ENCODE peak calls at places on chromosomes 5 and 9, in six cellular contexts. O is endothelial cell of umbilical vein, Y is cardiac fibroblast, P is SK-N-SH, A is AG04449, D is GM23338. S is an unnamed sample.
A peak's percentile ranks its signal among the peaks of the same experiment; 100 is the strongest.

GRCh38 chr5:138230981-138231589 is 18.0 kb upstream of the CDC23 start:
- DNase-seq in O (peak; percentile 44), Y (peak; percentile 71), P (no peak), A (no peak), D (no peak), S (peak; percentile 68)

GRCh38 chr5:6525910-6526309 is 77.3 kb downstream of the UBE2QL1 start:
- DNase-seq in O (peak; percentile 14), Y (peak; percentile 1), P (peak; percentile 77), A (no peak), D (peak; percentile 67), S (peak; percentile 1)

GRCh38 chr9:78406146-78406545 is 109.2 kb downstream of the PSAT1 start:
- DNase-seq in O (no peak), Y (no peak), P (no peak), A (no peak), D (peak; percentile 16), S (no peak)

GRCh38 chr5:64158827-64159226 is 6.8 kb upstream of the RNF180 start:
- DNase-seq in O (no peak), Y (no peak), P (no peak), A (no peak), D (no peak), S (no peak)

GRCh38 chr5:135400866-135401265 is 1.8 kb upstream of the MACROH2A1 start:
- DNase-seq in O (no peak), Y (no peak), P (no peak), A (no peak), D (peak; percentile 29), S (no peak)

GRCh38 chr5:76642390-76643040 is 19.3 kb upstream of the F2RL2 start:
- DNase-seq in O (peak; percentile 82), Y (peak; percentile 36), P (no peak), A (no peak), D (no peak), S (peak; percentile 46)

GRCh38 chr5:138981606-138982005 is 106.5 kb upstream of the LRRTM2 start:
- DNase-seq in O (no peak), Y (peak; percentile 32), P (no peak), A (no peak), D (no peak), S (peak; percentile 18)

GRCh38 chr5:96861044-96861443 is 15.3 kb upstream of the ERAP2 start:
- DNase-seq in O (no peak), Y (no peak), P (no peak), A (no peak), D (no peak), S (no peak)

GRCh38 chr9:131608469-131609115 is 63.3 kb downstream of the PRRT1B start:
- DNase-seq in O (peak; percentile 85), Y (peak; percentile 92), P (no peak), A (peak; percentile 54), D (peak; percentile 89), S (peak; percentile 90)

GRCh38 chr5:36070687-36071571 is 4.2 kb upstream of the UGT3A2 start:
- DNase-seq in O (peak; percentile 20), Y (no peak), P (no peak), A (no peak), D (no peak), S (no peak)
- H3K4me3 ChIP-seq in O (no peak overlapping the region), Y (no peak overlapping the region), P (no peak overlapping the region), A (no peak overlapping the region), D (no peak overlapping the region), S (no peak overlapping the region)

DNA sequence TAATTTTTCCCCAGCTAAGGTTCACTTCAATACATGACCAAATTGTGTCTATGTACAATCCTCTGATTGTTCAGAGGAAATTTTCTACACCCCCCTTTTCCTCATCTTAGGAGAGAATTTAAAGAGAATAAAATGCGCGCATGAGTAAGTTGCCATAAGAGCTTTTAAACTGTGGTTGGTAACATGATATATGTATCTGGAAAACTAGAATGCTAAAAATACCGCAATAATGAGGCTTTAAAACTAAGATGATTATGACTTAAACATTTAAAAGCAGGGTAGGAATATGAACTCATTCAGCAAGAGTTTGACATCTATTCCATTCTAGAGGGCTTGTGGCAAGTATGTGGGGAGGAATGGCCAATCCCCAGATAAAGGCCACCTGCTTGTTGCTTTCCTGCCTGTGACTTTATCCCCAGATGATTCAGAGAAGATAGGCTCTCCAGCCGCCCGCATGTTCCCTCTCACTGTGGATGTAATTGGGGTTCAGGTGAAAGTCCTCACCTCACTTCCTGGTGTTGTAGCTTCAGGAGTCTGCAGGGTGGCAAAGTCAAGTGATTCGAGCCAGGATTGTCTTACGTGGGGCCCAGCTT is 26.5 kb upstream of the BASP1 start:
- DNase-seq in O (peak; percentile 58), Y (no peak), P (no peak), A (no peak), D (no peak), S (no peak)
- TF ChIP-seq CTCF in O (no peak), Y (no peak), P (no peak), A (no peak), D (no peak), S (no peak)

GRCh38 chr5:148807845-148808244 is 18.6 kb upstream of the ADRB2 start:
- DNase-seq in O (no peak), Y (no peak), P (no peak), A (no peak), D (no peak), S (no peak)
- H3K4me3 ChIP-seq in O (no peak overlapping the region), Y (no peak overlapping the region), P (no peak overlapping the region), A (no peak overlapping the region), D (no peak overlapping the region), S (no peak overlapping the region)

DNA sequence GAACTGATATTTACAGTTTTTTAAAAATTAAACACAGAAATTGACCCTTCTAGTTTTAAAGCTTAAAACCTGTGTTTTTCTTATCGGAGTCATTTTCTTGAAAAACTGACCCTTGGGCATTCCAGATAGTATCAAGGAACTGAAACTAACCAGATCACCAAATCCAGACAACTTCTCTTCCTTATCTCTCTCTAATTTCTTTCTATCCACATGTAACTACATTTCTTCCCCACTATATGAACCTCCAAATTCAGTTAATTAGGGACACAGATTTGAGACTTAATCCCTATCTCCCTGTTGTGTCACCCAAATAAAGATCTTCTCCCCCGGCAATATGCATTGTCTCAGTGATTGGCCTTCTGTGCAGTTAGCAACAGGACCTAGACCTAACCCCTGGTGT is 1643.0 kb upstream of the CDH6 start:
- DNase-seq in O (no peak), Y (no peak), P (peak; percentile 7), A (no peak), D (no peak), S (no peak)
- TF ChIP-seq CTCF in O (no peak), Y (no peak), P (no peak), A (no peak), D (no peak), S (no peak)

GRCh38 chr5:176810687-176811501 is 535 bp downstream of the UNC5A start:
- DNase-seq in O (no peak), Y (peak; percentile 12), P (peak; percentile 65), A (no peak), D (peak; percentile 62), S (peak; percentile 2)

GRCh38 chr5:176806137-176806536 is 4.2 kb upstream of the UNC5A start:
- DNase-seq in O (peak; percentile 16), Y (peak; percentile 19), P (no peak), A (no peak), D (peak; percentile 52), S (peak; percentile 45)

GRCh38 chr5:176812269-176813259 is 2.2 kb downstream of the UNC5A start:
- DNase-seq in O (peak; percentile 30), Y (peak; percentile 30), P (peak; percentile 91), A (no peak), D (peak; percentile 83), S (peak; percentile 27)

GRCh38 chr5:176810084-176810597 is at the start of gene UNC5A:
- DNase-seq in O (peak; percentile 16), Y (peak; percentile 50), P (peak; percentile 91), A (no peak), D (peak; percentile 74), S (peak; percentile 36)

GRCh38 chr5:176809544-176810083 is 745 bp upstream of the UNC5A start:
- DNase-seq in O (no peak), Y (no peak), P (no peak), A (no peak), D (peak; percentile 45), S (no peak)
- H3K4me3 ChIP-seq in O (no peak overlapping the region), Y (no peak overlapping the region), P (peak overlapping the region; percentile 16), A (no peak overlapping the region), D (peak overlapping the region; percentile 77), S (no peak overlapping the region)

GRCh38 chr9:116497081-116497480 is 190.0 kb upstream of the TRIM32 start:
- DNase-seq in O (no peak), Y (peak; percentile 49), P (no peak), A (no peak), D (peak; percentile 20), S (peak; percentile 33)
- TF ChIP-seq CTCF in O (no peak), Y (no peak), P (no peak), A (no peak), D (no peak), S (peak; percentile 10)

GRCh38 chr9:35790025-35790384 is 1.4 kb upstream of the NPR2 start:
- DNase-seq in O (no peak), Y (no peak), P (no peak), A (no peak), D (no peak), S (no peak)

GRCh38 chr9:35792044-35792813 is 838 bp downstream of the NPR2 start:
- DNase-seq in O (no peak), Y (no peak), P (no peak), A (no peak), D (no peak), S (no peak)

GRCh38 chr9:35791321-35791921 is at the start of gene NPR2:
- DNase-seq in O (peak; percentile 15), Y (peak; percentile 53), P (peak; percentile 71), A (no peak), D (peak; percentile 58), S (peak; percentile 30)

GRCh38 chr9:35789541-35789940 is 1.9 kb upstream of the NPR2 start:
- DNase-seq in O (no peak), Y (no peak), P (no peak), A (no peak), D (no peak), S (no peak)

DNA sequence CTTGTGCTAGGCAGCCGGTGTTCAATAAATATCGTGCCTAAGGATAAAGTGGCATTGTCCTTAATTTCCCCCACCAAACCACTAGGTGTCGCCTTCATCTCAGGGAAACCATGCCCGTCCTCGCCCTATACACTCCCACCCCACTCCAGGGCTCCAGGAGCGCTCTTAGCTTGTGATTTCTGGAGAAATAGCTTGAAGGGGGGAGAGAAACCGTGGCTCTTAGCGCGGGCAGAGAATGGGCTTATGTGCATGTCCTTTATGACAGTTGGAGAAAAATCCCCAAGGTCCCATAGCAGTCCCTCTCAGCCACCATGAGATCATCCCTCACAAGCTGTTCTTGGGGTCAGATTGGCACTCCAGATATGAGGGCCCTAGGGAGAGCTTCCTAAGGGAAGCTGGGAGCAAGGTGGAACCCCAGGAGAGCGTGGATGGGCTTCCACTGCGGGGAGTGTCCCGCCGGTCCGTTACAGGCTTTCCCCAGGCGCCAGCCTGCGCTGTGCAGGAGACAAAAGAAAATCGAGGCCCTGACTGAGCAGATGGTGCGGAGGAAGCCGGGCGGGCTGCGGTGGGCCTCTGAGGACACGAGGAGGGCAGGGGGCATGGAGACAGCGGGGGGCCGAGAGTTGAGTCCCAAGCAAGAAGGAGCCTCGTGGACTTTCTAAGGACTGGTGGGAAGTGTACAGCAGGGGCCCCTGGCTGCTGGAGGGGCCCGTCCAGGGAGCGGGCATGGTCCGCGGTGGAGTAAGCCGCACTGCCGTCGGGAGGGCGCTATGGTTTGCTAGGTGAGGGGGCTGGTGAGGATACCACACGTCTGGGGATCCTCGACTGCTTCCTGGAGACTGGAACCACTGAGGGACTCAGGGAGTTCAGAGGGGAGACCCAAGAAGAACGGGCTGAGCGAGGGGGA is 753 bp upstream of the NPR2 start:
- DNase-seq in O (peak; percentile 78), Y (peak; percentile 93), P (peak; percentile 92), A (peak; percentile 31), D (peak; percentile 90), S (peak; percentile 93)
- H3K4me3 ChIP-seq in O (no peak overlapping the region), Y (no peak overlapping the region), P (no peak overlapping the region), A (peak overlapping the region; percentile 42), D (peak overlapping the region; percentile 64), S (no peak overlapping the region)

GRCh38 chr5:18024542-18024941 is 390.3 kb downstream of the TAF11L14 start:
- DNase-seq in O (no peak), Y (no peak), P (no peak), A (no peak), D (peak; percentile 43), S (no peak)
- TF ChIP-seq CTCF in O (no peak), Y (no peak), P (no peak), A (no peak), D (peak; percentile 49), S (no peak)